ENCODE peak calls at places on chromosomes 7 and 10, in five cellular contexts. O is left ventricle myocardium inferior, B is PC-9, U is astrocyte, W is AG04450. L is an unnamed sample.

GRCh38 chr10:110171032-110171431 is 36.4 kb upstream of the MXI1 start:
- DNase-seq in U (no peak), W (no peak), B (no peak), O (no peak), L (no peak)

GRCh38 chr10:132575320-132576201 is 38.0 kb downstream of the INPP5A start:
- DNase-seq in U (peak; percentile 95), B (peak; percentile 42), W (peak; percentile 65), O (no peak), L (peak; percentile 68)

GRCh38 chr7:22782616-22783232 is 39.9 kb downstream of the TOMM7 start:
- DNase-seq in U (no peak), O (peak; percentile 55), B (peak; percentile 70), W (no peak), L (no peak)

GRCh38 chr7:121954803-121955202 is 81.8 kb downstream of the PTPRZ1 start:
- DNase-seq in O (no peak), U (peak; percentile 71), B (no peak), W (peak; percentile 41), L (no peak)

GRCh38 chr7:114212753-114213439 is 201.7 kb upstream of the FOXP2 start:
- DNase-seq in U (peak; percentile 23), B (no peak), W (no peak), O (no peak), L (no peak)

GRCh38 chr10:115861864-115862263 is 411.1 kb downstream of the GFRA1 start:
- DNase-seq in W (peak; percentile 10), U (peak; percentile 52), B (no peak), O (no peak), L (no peak)

GRCh38 chr10:88152720-88153119 is 289.3 kb downstream of the PTEN start:
- DNase-seq in B (peak; percentile 61), O (no peak), W (peak; percentile 68), U (peak; percentile 94), L (no peak)

GRCh38 chr7:49418964-49419363 is 354.5 kb upstream of the VWC2 start:
- DNase-seq in U (peak; percentile 11), W (no peak), O (no peak), B (no peak), L (no peak)

GRCh38 chr7:128758553-128758952 is 17.0 kb downstream of the OPN1SW start:
- DNase-seq in W (no peak), B (no peak), O (no peak), U (no peak), L (no peak)

GRCh38 chr10:35540296-35541164 is 64.6 kb upstream of the GJD4 start:
- DNase-seq in B (no peak), W (no peak), U (no peak), O (no peak), L (no peak)

GRCh38 chr10:11757820-11758463 is 15.8 kb downstream of the ECHDC3 start:
- DNase-seq in W (peak; percentile 43), O (peak; percentile 85), U (peak; percentile 55), B (peak; percentile 84), L (no peak)

GRCh38 chr10:110379831-110380230 is 75.1 kb upstream of the SMNDC1 start:
- DNase-seq in W (no peak), B (no peak), O (no peak), U (no peak), L (no peak)

DNA sequence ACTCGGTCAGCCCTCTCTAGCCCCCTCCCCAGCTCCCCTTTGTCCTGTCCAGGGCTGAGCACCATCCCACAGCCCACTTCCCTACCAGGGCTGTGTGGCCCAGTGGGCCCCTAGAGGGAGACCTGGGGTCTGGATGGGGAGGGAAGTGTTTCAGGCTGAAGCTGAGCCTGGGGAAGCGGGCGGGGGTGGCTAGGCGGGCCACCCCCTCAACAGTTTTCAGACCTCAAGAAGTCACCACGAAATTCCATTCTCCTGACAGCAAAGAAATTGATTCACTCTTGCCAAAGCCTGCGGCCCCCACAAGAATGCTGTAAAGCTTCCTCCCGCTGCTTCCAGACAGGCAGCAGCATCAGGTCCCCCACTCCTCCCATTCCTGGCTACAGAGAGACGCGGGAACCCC is 2.6 kb upstream of the LFNG start:
- DNase-seq in W (peak; percentile 79), U (peak; percentile 96), B (no peak), O (no peak), L (no peak)
- TF ChIP-seq CTCF in W (peak; percentile 32), U (no peak), B (no peak), O (no peak), L (peak; percentile 36)

DNA sequence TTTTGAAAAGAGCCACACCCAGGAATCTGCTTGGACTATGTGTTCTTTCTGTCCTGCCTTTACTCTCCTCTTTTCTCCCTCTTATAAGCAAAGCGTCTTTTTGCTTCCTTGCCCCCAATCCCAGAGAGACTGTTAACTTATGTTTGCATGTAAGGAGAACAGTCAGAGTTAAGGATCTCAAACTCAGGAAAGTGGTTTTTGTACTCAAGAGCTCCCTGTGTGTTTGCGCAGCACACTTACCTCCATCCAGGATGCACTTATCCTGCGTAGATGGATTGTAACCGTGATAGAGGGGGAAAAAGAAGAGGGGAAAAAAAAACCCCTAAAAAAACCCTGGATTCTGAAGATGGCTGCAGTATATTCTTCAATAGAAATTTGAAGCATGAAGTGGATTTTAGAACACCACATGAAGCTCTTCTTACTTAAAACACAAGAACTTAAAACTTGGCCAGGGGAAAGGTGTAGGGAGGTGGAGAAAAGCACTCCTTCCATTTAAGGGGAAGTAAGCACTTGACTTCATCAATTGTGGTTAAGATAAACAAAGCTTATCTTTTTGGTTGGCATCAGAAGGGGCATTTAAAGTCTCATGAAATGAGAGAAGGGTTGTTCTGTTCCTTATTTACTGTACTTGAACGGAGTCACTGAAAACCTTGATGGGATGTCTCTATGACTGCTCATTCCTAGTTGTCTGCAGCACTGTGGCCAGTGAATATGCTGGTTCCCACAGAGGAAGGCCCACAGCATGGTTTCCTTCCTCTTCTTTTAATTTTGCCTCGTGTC is 229.1 kb downstream of the AUTS2 start:
- DNase-seq in U (no peak), O (no peak), W (no peak), B (no peak), L (no peak)
- TF ChIP-seq CTCF in U (no peak), O (no peak), W (no peak), B (no peak), L (no peak)

GRCh38 chr7:1709900-1710299 is 39.8 kb downstream of the ELFN1 start:
- DNase-seq in B (no peak), O (no peak), W (no peak), U (no peak), L (no peak)
- TF ChIP-seq CTCF in B (peak; percentile 81), O (peak; percentile 32), W (peak; percentile 46), U (peak; percentile 35), L (peak; percentile 72)

GRCh38 chr10:84543077-84543476 is 214.7 kb downstream of the CCSER2 start:
- DNase-seq in O (no peak), U (no peak), B (no peak), W (no peak), L (no peak)

GRCh38 chr10:84542552-84542951 is 214.2 kb downstream of the CCSER2 start:
- DNase-seq in O (no peak), B (no peak), U (no peak), W (no peak), L (no peak)

GRCh38 chr10:84540617-84541288 is 212.4 kb downstream of the CCSER2 start:
- DNase-seq in B (peak; percentile 69), U (peak; percentile 31), O (peak; percentile 53), W (no peak), L (no peak)

GRCh38 chr10:84540022-84540616 is 211.7 kb downstream of the CCSER2 start:
- DNase-seq in B (peak; percentile 67), U (peak; percentile 89), O (no peak), W (peak; percentile 49), L (no peak)

GRCh38 chr10:84541289-84541637 is 212.9 kb downstream of the CCSER2 start:
- DNase-seq in W (no peak), U (no peak), B (no peak), O (no peak), L (no peak)
- TF ChIP-seq CTCF in W (peak; percentile 7), U (no peak), B (peak; percentile 17), O (no peak), L (no peak)

GRCh38 chr10:59688921-59689351 is 20.7 kb downstream of the SLC16A9 start:
- DNase-seq in O (no peak), B (no peak), W (no peak), U (no peak), L (no peak)

GRCh38 chr10:59682986-59683937 is 26.4 kb downstream of the SLC16A9 start:
- DNase-seq in O (no peak), U (peak; percentile 12), W (no peak), B (no peak), L (no peak)

GRCh38 chr10:59684006-59684405 is 25.6 kb downstream of the SLC16A9 start:
- DNase-seq in W (no peak), U (no peak), O (no peak), B (no peak), L (no peak)

GRCh38 chr10:59692113-59692512 is 17.5 kb downstream of the SLC16A9 start:
- DNase-seq in W (no peak), U (no peak), B (no peak), O (no peak), L (no peak)

GRCh38 chr10:59687657-59688056 is 22.0 kb downstream of the SLC16A9 start:
- DNase-seq in U (no peak), O (no peak), B (no peak), W (no peak), L (no peak)
- TF ChIP-seq CTCF in U (no peak), O (no peak), B (no peak), W (no peak), L (no peak)